ENCODE peak calls at places on chromosome 16, in five cellular contexts. X, O, B, C and L are unnamed samples.

GRCh38 chr16:78179666-78180065 is 80.2 kb downstream of the WWOX start:
- DNase-seq in O (no peak), C (no peak), X (no peak), B (no peak), L (no peak)

GRCh38 chr16:67430504-67431076 is 331 bp upstream of the HSD11B2 start:
- DNase-seq in C (peak; percentile 83), O (no peak), X (peak; percentile 65), B (no peak), L (no peak)

GRCh38 chr16:47858333-47859067 is 297.3 kb downstream of the ABCC12 start:
- DNase-seq in O (no peak), X (no peak), B (no peak), C (no peak), L (no peak)

GRCh38 chr16:75471723-75472634 is 7.5 kb upstream of the TMEM170A start:
- DNase-seq in C (peak; percentile 82), B (no peak), X (peak; percentile 59), O (peak; percentile 61), L (no peak)

GRCh38 chr16:2949705-2950399 is 14.2 kb upstream of the KREMEN2 start:
- DNase-seq in X (no peak), B (no peak), C (no peak), O (peak; percentile 10), L (no peak)

GRCh38 chr16:89860747-89861304 is 12.6 kb upstream of the TCF25 start:
- DNase-seq in X (peak; percentile 70), B (peak; percentile 66), C (peak; percentile 88), O (peak; percentile 50), L (no peak)

GRCh38 chr16:9048302-9048700 is 43.1 kb upstream of the HAPSTR1 start:
- DNase-seq in C (no peak), O (no peak), X (no peak), B (no peak), L (no peak)

GRCh38 chr16:81071816-81072215 is 5.2 kb downstream of the C16orf46 start:
- DNase-seq in X (no peak), O (no peak), B (no peak), C (no peak), L (no peak)

GRCh38 chr16:58021661-58022551 is 3.6 kb upstream of the MMP15 start:
- DNase-seq in O (no peak), X (no peak), B (no peak), C (no peak), L (no peak)

GRCh38 chr16:1149101-1149636 is 3.7 kb upstream of the CACNA1H start:
- DNase-seq in C (no peak), O (no peak), X (no peak), B (no peak), L (no peak)

GRCh38 chr16:77399066-77399465 is 35.8 kb downstream of the ADAMTS18 start:
- DNase-seq in O (no peak), X (no peak), B (no peak), C (no peak), L (no peak)

GRCh38 chr16:75534560-75535205 is 1.2 kb downstream of the CHST5 start:
- DNase-seq in X (no peak), O (no peak), B (no peak), C (no peak), L (no peak)

GRCh38 chr16:74034862-74035261 is 261.8 kb upstream of the PSMD7 start:
- DNase-seq in O (no peak), C (peak; percentile 76), B (no peak), X (no peak), L (no peak)

GRCh38 chr16:74226361-74226979 is 70.1 kb upstream of the PSMD7 start:
- DNase-seq in X (no peak), C (peak; percentile 49), O (no peak), B (no peak), L (no peak)

GRCh38 chr16:27102701-27103575 is 36.2 kb downstream of the C16orf82 start:
- DNase-seq in X (no peak), C (no peak), O (no peak), B (no peak), L (no peak)

GRCh38 chr16:57618306-57619132 is 9.9 kb upstream of the ADGRG1 start:
- DNase-seq in O (no peak), C (no peak), X (peak; percentile 64), B (peak; percentile 72), L (no peak)

GRCh38 chr16:88066680-88067529 is 115.7 kb downstream of the BANP start:
- DNase-seq in O (no peak), B (no peak), X (no peak), C (no peak), L (no peak)

GRCh38 chr16:87551487-87551886 is 50.8 kb upstream of the JPH3 start:
- DNase-seq in C (no peak), O (no peak), X (no peak), B (no peak), L (no peak)

GRCh38 chr16:21072976-21073375 is 77.7 kb downstream of the DNAH3 start:
- DNase-seq in C (no peak), O (no peak), B (no peak), X (no peak), L (no peak)

GRCh38 chr16:49876716-49877129 is 20.8 kb upstream of the ZNF423 start:
- DNase-seq in O (peak; percentile 46), X (peak; percentile 68), B (peak; percentile 60), C (peak; percentile 86), L (no peak)
- H3K4me3 ChIP-seq in O (peak overlapping the region; percentile 30), X (peak overlapping the region; percentile 35), B (no peak overlapping the region), C (peak overlapping the region; percentile 57), L (peak overlapping the region; percentile 62)

DNA sequence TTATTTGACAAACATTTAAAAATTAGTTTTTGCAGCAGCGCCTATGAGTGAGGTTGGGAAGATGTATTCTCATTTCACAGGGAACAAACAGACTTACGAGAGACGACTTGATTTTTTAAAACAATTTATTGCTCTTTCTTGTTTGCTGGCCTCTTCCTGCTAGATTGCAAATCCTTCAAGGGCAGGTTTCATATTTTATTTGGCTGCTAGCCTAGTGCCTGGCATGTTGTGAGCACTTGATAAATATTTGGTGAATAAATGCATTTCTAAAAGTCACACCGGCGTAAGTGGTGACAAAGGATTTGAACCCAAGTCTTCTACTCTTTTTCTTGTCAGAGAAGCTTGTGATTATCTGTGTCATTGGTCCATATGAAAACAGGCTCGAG is 1.4 kb downstream of the WWP2 start:
- DNase-seq in X (no peak), O (no peak), C (no peak), B (no peak), L (no peak)
- H3K27ac ChIP-seq in X (peak overlapping the region; percentile 97), O (peak overlapping the region; percentile 91), C (no peak overlapping the region), B (no peak overlapping the region), L (peak overlapping the region; percentile 96)

GRCh38 chr16:7408700-7409340 is 76.2 kb downstream of the RBFOX1 start:
- DNase-seq in C (no peak), O (no peak), X (no peak), B (no peak), L (no peak)

GRCh38 chr16:7404217-7404616 is 71.6 kb downstream of the RBFOX1 start:
- DNase-seq in O (no peak), B (no peak), C (no peak), X (no peak), L (no peak)

GRCh38 chr16:7400117-7400890 is 67.7 kb downstream of the RBFOX1 start:
- DNase-seq in X (no peak), O (no peak), B (no peak), C (no peak), L (no peak)

GRCh38 chr16:7399296-7399695 is 66.7 kb downstream of the RBFOX1 start:
- DNase-seq in C (no peak), B (no peak), O (no peak), X (no peak), L (no peak)

GRCh38 chr16:7405166-7405565 is 72.5 kb downstream of the RBFOX1 start:
- DNase-seq in C (peak; percentile 45), X (peak; percentile 27), O (no peak), B (peak; percentile 39), L (no peak)
- TF ChIP-seq CTCF in C (peak; percentile 26), X (no peak), O (no peak), B (no peak), L (no peak)

GRCh38 chr16:49282690-49283375 is 1.2 kb upstream of the CBLN1 start:
- DNase-seq in X (no peak), B (no peak), O (no peak), C (peak; percentile 85), L (no peak)
- H3K4me3 ChIP-seq in X (peak overlapping the region; percentile 58), B (no peak overlapping the region), O (no peak overlapping the region), C (peak overlapping the region; percentile 79), L (no peak overlapping the region)